ENCODE peak calls at places on chromosome 13, in nine cellular contexts. G is body of pancreas, S is neural progenitor cell, C is DND-41, W is psoas muscle, N is heart right ventricle, L is ascending aorta, V is iPS DF 6.9, R is tibial artery. M is an unnamed sample.

GRCh38 chr13:83884141-83884540 is 1.9 kb upstream of the SLITRK1 start:
- DNase-seq in G (no peak), S (no peak), C (no peak), W (no peak), N (no peak), L (no peak), V (no peak), R (no peak), M (no peak)

GRCh38 chr13:60583911-60584753 is 187.1 kb downstream of the TDRD3 start:
- DNase-seq in G (no peak), S (peak; percentile 25), C (no peak), W (no peak), N (no peak), L (no peak), V (peak; percentile 75), R (peak; percentile 27), M (peak; percentile 19)

GRCh38 chr13:95641291-95641811 is 3.2 kb downstream of the DZIP1 start:
- DNase-seq in G (peak; percentile 22), S (peak; percentile 47), C (no peak), W (peak; percentile 21), N (peak; percentile 13), L (no peak), V (no peak), R (no peak), M (peak; percentile 49)

GRCh38 chr13:114097893-114098688 is 34.3 kb downstream of the RASA3 start:
- DNase-seq in G (no peak), S (no peak), C (no peak), W (no peak), N (peak; percentile 8), L (peak; percentile 62), V (no peak), R (peak; percentile 18), M (peak; percentile 12)

GRCh38 chr13:97125051-97125809 is 96.9 kb upstream of the MBNL2 start:
- DNase-seq in G (peak; percentile 28), S (peak; percentile 38), C (no peak), W (peak; percentile 43), N (no peak), L (no peak), V (no peak), R (peak; percentile 67), M (peak; percentile 61)

GRCh38 chr13:51181752-51182383 is 40.3 kb upstream of the FAM124A start:
- DNase-seq in G (no peak), S (no peak), C (no peak), W (no peak), N (no peak), L (no peak), V (no peak), R (no peak), M (no peak)

GRCh38 chr13:51614350-51614786 is 30.1 kb downstream of the WDFY2 start:
- DNase-seq in G (peak; percentile 41), S (no peak), C (peak; percentile 75), W (peak; percentile 32), N (no peak), L (peak; percentile 63), V (no peak), R (no peak), M (no peak)

GRCh38 chr13:112637017-112637801 is 49.3 kb upstream of the TUBGCP3 start:
- DNase-seq in G (no peak), S (no peak), C (no peak), W (no peak), N (no peak), L (no peak), V (no peak), R (no peak), M (no peak)

GRCh38 chr13:52091473-52091872 is 37.4 kb downstream of the NEK5 start:
- DNase-seq in G (no peak), S (no peak), C (no peak), W (no peak), N (no peak), L (no peak), V (no peak), R (no peak), M (no peak)

GRCh38 chr13:98688373-98688772 is 64.1 kb downstream of the SLC15A1 start:
- DNase-seq in G (no peak), S (no peak), C (no peak), W (no peak), N (no peak), L (no peak), V (no peak), R (no peak), M (no peak)

GRCh38 chr13:30791354-30791921 is 56.1 kb downstream of the ALOX5AP start:
- DNase-seq in G (no peak), S (no peak), C (no peak), W (no peak), N (peak; percentile 69), L (no peak), V (no peak), R (no peak), M (peak; percentile 44)

GRCh38 chr13:78393286-78393685 is 210.1 kb downstream of the POU4F1 start:
- DNase-seq in G (no peak), S (no peak), C (no peak), W (no peak), N (no peak), L (no peak), V (no peak), R (no peak), M (no peak)

GRCh38 chr13:75489502-75490263 is 7.7 kb upstream of the TBC1D4 start:
- DNase-seq in G (no peak), S (no peak), C (no peak), W (no peak), N (no peak), L (no peak), V (no peak), R (no peak), M (peak; percentile 36)

GRCh38 chr13:114112826-114113322 is 19.5 kb downstream of the RASA3 start:
- DNase-seq in G (no peak), S (peak; percentile 67), C (no peak), W (peak; percentile 5), N (no peak), L (peak; percentile 48), V (no peak), R (peak; percentile 2), M (no peak)

GRCh38 chr13:109981000-109981399 is 194.6 kb upstream of the IRS2 start:
- DNase-seq in G (no peak), S (no peak), C (no peak), W (no peak), N (no peak), L (no peak), V (no peak), R (no peak), M (no peak)

GRCh38 chr13:44437356-44438233 is 64.0 kb downstream of the SERP2 start:
- DNase-seq in G (no peak), S (peak; percentile 47), C (no peak), W (no peak), N (no peak), L (no peak), V (no peak), R (no peak), M (no peak)

GRCh38 chr13:107803822-107804495 is 411.4 kb downstream of the LIG4 start:
- DNase-seq in G (no peak), S (no peak), C (no peak), W (no peak), N (no peak), L (no peak), V (no peak), R (no peak), M (no peak)

GRCh38 chr13:86020350-86021002 is 221.3 kb upstream of the SLITRK6 start:
- DNase-seq in G (no peak), S (no peak), C (no peak), W (no peak), N (no peak), L (no peak), V (no peak), R (no peak), M (no peak)

GRCh38 chr13:110394371-110394841 is 87.3 kb downstream of the COL4A2 start:
- DNase-seq in G (no peak), S (no peak), C (no peak), W (no peak), N (no peak), L (no peak), V (no peak), R (no peak), M (no peak)

GRCh38 chr13:97627566-97627965 is 193.6 kb downstream of the RAP2A start:
- DNase-seq in G (peak; percentile 22), S (peak; percentile 20), C (no peak), W (peak; percentile 69), N (peak; percentile 25), L (peak; percentile 81), V (peak; percentile 13), R (peak; percentile 62), M (peak; percentile 54)

GRCh38 chr13:30963794-30964193 is 31.3 kb downstream of the TEX26 start:
- DNase-seq in G (peak; percentile 23), S (no peak), C (no peak), W (no peak), N (no peak), L (no peak), V (no peak), R (no peak), M (peak; percentile 21)

GRCh38 chr13:98548230-98548629 is 28.7 kb downstream of the STK24 start:
- DNase-seq in G (no peak), S (no peak), C (no peak), W (no peak), N (no peak), L (no peak), V (no peak), R (no peak), M (no peak)

GRCh38 chr13:32964987-32965386 is 51.2 kb upstream of the KL start:
- DNase-seq in G (no peak), S (no peak), C (no peak), W (no peak), N (no peak), L (no peak), V (no peak), R (no peak), M (no peak)
- H3K4me1 ChIP-seq in G (no peaks in the 10 kb centered on the region), S (no peaks in the 10 kb centered on the region), C (no peaks in the 10 kb centered on the region), W (no peaks in the 10 kb centered on the region), N (peaks cover 10% of the 10 kb centered on the region), L (no peaks in the 10 kb centered on the region), V (no peaks in the 10 kb centered on the region), R (peaks cover 10% of the 10 kb centered on the region), M (no peaks in the 10 kb centered on the region)

DNA sequence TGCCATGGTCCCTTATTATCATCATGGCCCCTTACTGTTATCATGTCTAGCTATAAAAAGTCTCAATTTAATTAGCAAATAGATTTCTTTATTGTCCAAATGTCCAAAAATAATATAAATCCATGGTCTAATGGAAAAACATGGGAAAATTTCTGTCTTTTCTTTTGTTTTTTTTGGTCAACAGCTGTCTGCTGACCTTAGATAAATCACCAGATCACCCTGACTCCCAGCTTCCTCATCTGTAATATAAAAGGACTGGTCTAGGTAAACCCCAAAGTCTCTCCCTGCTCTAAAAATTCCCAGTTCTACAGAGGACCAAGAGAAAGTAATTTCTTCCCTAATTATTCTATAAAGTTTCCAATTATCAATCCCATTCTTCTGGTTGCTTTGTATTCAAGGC is 30.7 kb upstream of the RCBTB2 start:
- DNase-seq in G (no peak), S (no peak), C (no peak), W (no peak), N (no peak), L (no peak), V (no peak), R (no peak), M (no peak)
- H3K27ac ChIP-seq in G (no peak overlapping the region), S (no peak overlapping the region), C (peak overlapping the region; percentile 26), W (no peak overlapping the region), N (peak overlapping the region; percentile 33), L (no peak overlapping the region), V (no peak overlapping the region), R (no peak overlapping the region), M (peak overlapping the region; percentile 38)

GRCh38 chr13:41502676-41503075 is 45.3 kb downstream of the RGCC start:
- DNase-seq in G (no peak), S (no peak), C (peak; percentile 26), W (no peak), N (no peak), L (no peak), V (no peak), R (no peak), M (no peak)
- H3K4me3 ChIP-seq in G (no peak overlapping the region), S (no peak overlapping the region), C (no peak overlapping the region), W (no peak overlapping the region), N (no peak overlapping the region), L (no peak overlapping the region), V (no peak overlapping the region), R (no peak overlapping the region), M (no peak overlapping the region)

GRCh38 chr13:46588019-46588418 is 35.0 kb downstream of the LRCH1 start:
- DNase-seq in G (no peak), S (no peak), C (no peak), W (no peak), N (no peak), L (no peak), V (no peak), R (no peak), M (no peak)
- H3K4me1 ChIP-seq in G (peaks cover 39% of the 10 kb centered on the region), S (no peaks in the 10 kb centered on the region), C (peaks cover 12% of the 10 kb centered on the region), W (peaks cover 8% of the 10 kb centered on the region), N (peaks cover 45% of the 10 kb centered on the region), L (peaks cover 40% of the 10 kb centered on the region), V (no peaks in the 10 kb centered on the region), R (peaks cover 90% of the 10 kb centered on the region), M (peaks cover 7% of the 10 kb centered on the region)

M was measured in testis.